ENCODE peak calls at places on chromosomes 1 and 21, in four cellular contexts. D is fibroblast of the conjunctiva, F is pancreas, I is NCI-H524. L is an unnamed sample.

GRCh38 chr1:27522860-27523665 is 33.1 kb upstream of the WASF2 start:
- DNase-seq in D (no peak), F (no peak), I (no peak), L (no peak)

GRCh38 chr1:27513958-27514357 is 24.0 kb upstream of the WASF2 start:
- DNase-seq in D (no peak), F (no peak), I (no peak), L (peak; percentile 64)

GRCh38 chr1:98315309-98315708 is 346.2 kb upstream of the SNX7 start:
- DNase-seq in D (peak; percentile 55), F (no peak), I (no peak), L (no peak)

GRCh38 chr1:152942161-152942560 is 4.8 kb upstream of the SPRR5 start:
- DNase-seq in D (no peak), F (no peak), I (no peak), L (no peak)

GRCh38 chr1:221487781-221488520 is 253.9 kb downstream of the DUSP10 start:
- DNase-seq in D (peak; percentile 16), F (no peak), I (no peak), L (no peak)

GRCh38 chr1:81681104-81681503 is 119.6 kb upstream of the ADGRL2 start:
- DNase-seq in D (no peak), F (no peak), I (no peak), L (no peak)

GRCh38 chr1:116532698-116533424 is 38.0 kb downstream of the CD58 start:
- DNase-seq in D (no peak), F (no peak), I (no peak), L (peak; percentile 62)

GRCh38 chr1:168613689-168614655 is 37.6 kb downstream of the XCL1 start:
- DNase-seq in D (no peak), F (no peak), I (peak; percentile 6), L (no peak)

GRCh38 chr21:43712268-43712942 is 6.5 kb upstream of the PDXK start:
- DNase-seq in D (no peak), F (peak; percentile 68), I (no peak), L (peak; percentile 87)

GRCh38 chr1:243420369-243420768 is 164.5 kb downstream of the SDCCAG8 start:
- DNase-seq in D (no peak), F (no peak), I (no peak), L (no peak)

GRCh38 chr1:5748286-5749225 is 243.7 kb downstream of the NPHP4 start:
- DNase-seq in D (no peak), F (no peak), I (no peak), L (no peak)

GRCh38 chr1:29428216-29428615 is 191.9 kb downstream of the PTPRU start:
- DNase-seq in D (no peak), F (no peak), I (no peak), L (no peak)

GRCh38 chr21:16308269-16308668 is 578.5 kb downstream of the USP25 start:
- DNase-seq in D (no peak), F (no peak), I (no peak), L (no peak)

GRCh38 chr1:16018308-16018707 is 465 bp upstream of the HSPB7 start:
- DNase-seq in D (no peak), F (no peak), I (no peak), L (no peak)

GRCh38 chr1:206705187-206705586 is 20.5 kb downstream of the MAPKAPK2 start:
- DNase-seq in D (no peak), F (no peak), I (peak; percentile 84), L (peak; percentile 54)

GRCh38 chr1:198528376-198528775 is 12.1 kb downstream of the ATP6V1G3 start:
- DNase-seq in D (peak; percentile 2), F (no peak), I (no peak), L (no peak)

GRCh38 chr1:230728710-230729392 is 14.9 kb upstream of the AGT start:
- DNase-seq in D (peak; percentile 37), F (peak; percentile 36), I (no peak), L (no peak)

GRCh38 chr1:75373542-75374159 is 237.3 kb downstream of the SLC44A5 start:
- DNase-seq in D (no peak), F (no peak), I (no peak), L (no peak)

GRCh38 chr1:39196244-39197215 is 8.0 kb upstream of the MACF1 start:
- DNase-seq in D (no peak), F (no peak), I (no peak), L (no peak)

GRCh38 chr1:228236744-228237143 is 28.9 kb downstream of the OBSCN start:
- DNase-seq in D (no peak), F (peak; percentile 56), I (no peak), L (no peak)

GRCh38 chr1:172146149-172146850 is 274.2 kb upstream of the C1orf105 start:
- DNase-seq in D (no peak), F (no peak), I (no peak), L (no peak)

GRCh38 chr1:9551984-9552383 is 12.7 kb downstream of the SLC25A33 start:
- DNase-seq in D (no peak), F (no peak), I (no peak), L (no peak)

GRCh38 chr1:31912839-31913239 is 25.3 kb downstream of the PTP4A2 start:
- DNase-seq in D (no peak), F (no peak), I (no peak), L (no peak)

GRCh38 chr1:29211086-29212030 is 19.4 kb downstream of the MECR start:
- DNase-seq in D (peak; percentile 43), F (no peak), I (peak; percentile 82), L (no peak)

GRCh38 chr1:113683384-113684152 is 75.7 kb downstream of the PHTF1 start:
- DNase-seq in D (no peak), F (no peak), I (no peak), L (no peak)

GRCh38 chr1:67134692-67135091 is at the start of gene C1orf141:
- DNase-seq in D (peak; percentile 1), F (peak; percentile 13), I (no peak), L (no peak)

GRCh38 chr1:11311816-11312755 is 39.1 kb downstream of the UBIAD1 start:
- DNase-seq in D (no peak), F (no peak), I (peak; percentile 87), L (no peak)

GRCh38 chr1:12775443-12775842 is 1.9 kb downstream of the PRAMEF12 start:
- DNase-seq in D (no peak), F (no peak), I (no peak), L (no peak)

L was measured in upper lobe of left lung.